ENCODE peak calls at places on chromosomes 1 and 21, in five cellular contexts. W is effector memory CD8-positive, alpha-beta T cell; T is Jurkat, Clone E6-1; U is SJSA1; M is natural killer cell treated with Interleukin-12 subunit alpha and Interleukin-12 subunit beta and Interleukin-15 and Interleukin-18, amount 100 ng/mL, for 72 hours. J is an unnamed sample.

GRCh38 chr1:67761054-67761453 is 72.2 kb downstream of the GNG12 start:
- DNase-seq in T (no peak), M (no peak), U (no peak), W (no peak), J (no peak)

GRCh38 chr1:25649505-25650218 is 33.1 kb downstream of the MAN1C1 start:
- DNase-seq in U (peak), T (no peak), W (no peak), M (no peak), J (no peak)

GRCh38 chr1:211909385-211909784 is 78.8 kb upstream of the LPGAT1 start:
- DNase-seq in W (no peak), M (no peak), T (no peak), U (no peak), J (no peak)

GRCh38 chr1:58908539-58909161 is 124.8 kb upstream of the JUN start:
- DNase-seq in T (no peak), M (no peak), W (no peak), U (no peak), J (no peak)

GRCh38 chr21:25589905-25590304 is 17.4 kb downstream of the MRPL39 start:
- DNase-seq in U (no peak), W (no peak), T (no peak), M (no peak), J (no peak)

GRCh38 chr1:96918406-96918805 is 196.8 kb downstream of the PTBP2 start:
- DNase-seq in M (no peak), T (no peak), U (no peak), W (no peak), J (peak)

GRCh38 chr1:243489681-243490080 is 233.8 kb downstream of the SDCCAG8 start:
- DNase-seq in U (no peak), W (no peak), T (no peak), M (no peak), J (no peak)

GRCh38 chr1:19013826-19014548 is 57.5 kb upstream of the IFFO2 start:
- DNase-seq in T (no peak), M (no peak), U (no peak), W (no peak), J (no peak)

GRCh38 chr1:201419737-201420607 is 1.6 kb downstream of the TNNI1 start:
- DNase-seq in T (no peak), M (no peak), U (no peak), W (no peak), J (no peak)

GRCh38 chr1:55140546-55140983 is 74.6 kb downstream of the USP24 start:
- DNase-seq in W (peak), M (peak), U (peak), T (peak), J (peak)

GRCh38 chr1:164675342-164675904 is 116.4 kb downstream of the PBX1 start:
- DNase-seq in W (no peak), U (no peak), T (no peak), M (no peak), J (no peak)

GRCh38 chr1:173868266-173869107 is at the start of gene ZBTB37:
- DNase-seq in T (peak), W (peak), M (peak), U (peak), J (peak)

GRCh38 chr1:164163291-164163845 is 395.6 kb upstream of the PBX1 start:
- DNase-seq in T (no peak), W (no peak), U (no peak), M (no peak), J (no peak)

GRCh38 chr1:10975567-10976326 is 36.7 kb upstream of the TARDBP start:
- DNase-seq in M (no peak), U (no peak), T (no peak), W (no peak), J (peak)

GRCh38 chr1:116496380-116496779 is 74.4 kb downstream of the CD58 start:
- DNase-seq in U (no peak), M (no peak), W (no peak), T (no peak), J (no peak)

GRCh38 chr21:46151261-46151988 is 4.0 kb downstream of the FTCD start:
- DNase-seq in U (peak), M (peak), W (no peak), T (no peak), J (no peak)

GRCh38 chr1:156931553-156931952 is 11.1 kb downstream of the LRRC71 start:
- DNase-seq in M (no peak), U (no peak), W (no peak), T (no peak), J (peak)

GRCh38 chr1:11645670-11646265 is 8.5 kb downstream of the FBXO2 start:
- DNase-seq in W (peak), M (peak), T (peak), U (peak), J (peak)

GRCh38 chr21:17829472-17829871 is 10.3 kb upstream of the C21orf91 start:
- DNase-seq in U (no peak), W (no peak), M (no peak), T (no peak), J (peak)

GRCh38 chr21:44405948-44406872 is 49.1 kb upstream of the LRRC3 start:
- DNase-seq in T (no peak), U (peak), W (no peak), M (no peak), J (peak)

GRCh38 chr1:152111515-152111968 is 3.7 kb downstream of the TCHH start:
- DNase-seq in U (peak), T (peak), M (no peak), W (no peak), J (peak)

GRCh38 chr1:83818916-83819315 is 180.0 kb downstream of the TTLL7 start:
- DNase-seq in U (no peak), M (no peak), T (no peak), W (no peak), J (no peak)

GRCh38 chr1:112754116-112754628 is 39.0 kb upstream of the PPM1J start:
- DNase-seq in U (no peak), T (no peak), W (no peak), M (no peak), J (no peak)

GRCh38 chr1:32872189-32872898 is 1.6 kb upstream of the FNDC5 start:
- DNase-seq in M (no peak), T (peak), U (peak), W (peak), J (peak)

GRCh38 chr1:24923485-24924113 is 6.5 kb downstream of the RUNX3 start:
- DNase-seq in T (no peak), W (peak), M (no peak), U (no peak), J (no peak)

GRCh38 chr21:43207868-43208267 is 39.1 kb downstream of the CRYAA start:
- DNase-seq in T (no peak), U (peak), W (no peak), M (no peak), J (no peak)

GRCh38 chr1:102798718-102799117 is 309.6 kb downstream of the COL11A1 start:
- DNase-seq in U (no peak), W (no peak), M (no peak), T (no peak), J (no peak)

GRCh38 chr1:116168277-116169032 is 57.3 kb downstream of the MAB21L3 start:
- DNase-seq in W (peak), U (no peak), M (peak), T (peak), J (no peak)

GRCh38 chr1:146012703-146013565 is 8.6 kb downstream of the HJV start:
- DNase-seq in M (no peak), W (peak), T (peak), U (peak), J (peak)